ENCODE peak calls at places on chromosome 13, in nine cellular contexts. N is GM04504; R is omental fat pad; Z is tibial nerve; H is fibroblast of mammary gland; A is lower leg skin; D is AG04449; M is GM04503; E is activated CD4-positive, alpha-beta T cell treated with anti-CD3 and anti-CD28 coated beads, Interleukin-2, amount 50 U/mL, for 24 hours. U is an unnamed sample.

GRCh38 chr13:31756346-31756745 is 17.0 kb downstream of the RXFP2 start:
- DNase-seq in E (no peak), R (no peak), D (peak), Z (no peak), A (no peak), H (peak), M (peak), N (peak), U (no peak)

GRCh38 chr13:76226941-76227340 is 590.8 kb downstream of the LMO7 start:
- DNase-seq in A (no peak), M (no peak), D (no peak), R (no peak), E (no peak), N (no peak), H (peak), Z (no peak), U (no peak)

GRCh38 chr13:21541980-21542379 is 62.0 kb downstream of the MICU2 start:
- DNase-seq in H (no peak), E (no peak), M (no peak), A (no peak), N (no peak), D (no peak), Z (no peak), R (no peak), U (no peak)

GRCh38 chr13:37775871-37776270 is 93.7 kb downstream of the TRPC4 start:
- DNase-seq in R (no peak), A (no peak), N (no peak), D (no peak), Z (no peak), M (no peak), E (no peak), H (peak), U (no peak)

GRCh38 chr13:44153536-44153935 is 220.1 kb upstream of the SERP2 start:
- DNase-seq in A (no peak), D (no peak), N (no peak), E (no peak), H (no peak), M (no peak), Z (no peak), R (no peak), U (no peak)

GRCh38 chr13:48858523-48858922 is 117.2 kb upstream of the FNDC3A start:
- DNase-seq in E (no peak), R (no peak), N (no peak), M (no peak), A (no peak), D (no peak), Z (no peak), H (no peak), U (no peak)

GRCh38 chr13:106383791-106384190 is 151.7 kb downstream of the EFNB2 start:
- DNase-seq in Z (no peak), D (no peak), H (no peak), M (no peak), E (no peak), R (no peak), A (no peak), N (no peak), U (no peak)

GRCh38 chr13:27967736-27968315 is 1.3 kb downstream of the CDX2 start:
- DNase-seq in R (no peak), M (no peak), A (peak), Z (no peak), E (no peak), N (no peak), D (no peak), H (no peak), U (no peak)

GRCh38 chr13:39585219-39585618 is 17.8 kb downstream of the LHFPL6 start:
- DNase-seq in M (no peak), E (no peak), N (no peak), H (no peak), R (no peak), Z (no peak), A (no peak), D (no peak), U (no peak)

GRCh38 chr13:113649212-113649611 is 8.8 kb downstream of the ATP4B start:
- DNase-seq in A (peak), Z (no peak), E (no peak), R (no peak), H (no peak), M (no peak), D (no peak), N (no peak), U (no peak)

GRCh38 chr13:113545931-113546516 is 38.5 kb upstream of the TFDP1 start:
- DNase-seq in N (no peak), R (no peak), E (no peak), Z (no peak), D (no peak), M (no peak), H (no peak), A (peak), U (no peak)

GRCh38 chr13:64061649-64062048 is 2646.0 kb upstream of the PCDH20 start:
- DNase-seq in M (no peak), D (no peak), H (no peak), Z (no peak), E (no peak), A (no peak), N (no peak), R (no peak), U (no peak)

GRCh38 chr13:31372454-31372853 is 172.7 kb downstream of the B3GLCT start:
- DNase-seq in M (no peak), R (no peak), E (no peak), A (no peak), Z (no peak), D (no peak), H (no peak), N (no peak), U (no peak)

GRCh38 chr13:42707596-42707995 is 73.8 kb upstream of the FAM216B start:
- DNase-seq in H (peak), M (no peak), E (no peak), R (no peak), Z (no peak), N (no peak), D (no peak), A (no peak), U (no peak)

GRCh38 chr13:112133489-112134149 is 66.7 kb downstream of the SOX1 start:
- DNase-seq in M (no peak), H (no peak), N (no peak), A (no peak), Z (no peak), D (no peak), E (no peak), R (no peak), U (no peak)

GRCh38 chr13:49319555-49320350 is 72.0 kb downstream of the CDADC1 start:
- DNase-seq in R (no peak), Z (no peak), A (no peak), H (no peak), E (no peak), M (peak), N (peak), D (no peak), U (no peak)

GRCh38 chr13:85497652-85498051 is 301.6 kb downstream of the SLITRK6 start:
- DNase-seq in N (peak), M (peak), A (no peak), Z (no peak), D (peak), H (peak), E (no peak), R (no peak), U (no peak)

GRCh38 chr13:97211986-97212385 is 10.1 kb upstream of the MBNL2 start:
- DNase-seq in D (no peak), N (no peak), R (no peak), Z (no peak), A (no peak), E (no peak), H (no peak), M (no peak), U (no peak)

GRCh38 chr13:77026783-77027621 is at the start of gene FBXL3:
- DNase-seq in A (peak), E (peak), Z (peak), M (peak), H (peak), N (peak), R (peak), D (peak), U (no peak)

GRCh38 chr13:97582170-97582569 is 148.2 kb downstream of the RAP2A start:
- DNase-seq in Z (no peak), R (no peak), M (no peak), D (no peak), N (no peak), A (no peak), H (no peak), E (no peak), U (no peak)

GRCh38 chr13:101576452-101576851 is 124.0 kb downstream of the ITGBL1 start:
- DNase-seq in R (no peak), H (peak), E (no peak), N (no peak), D (no peak), A (no peak), Z (no peak), M (no peak), U (no peak)

GRCh38 chr13:39688699-39689405 is 33.4 kb downstream of the COG6 start:
- DNase-seq in N (no peak), Z (no peak), H (peak), M (no peak), D (peak), A (no peak), R (no peak), E (no peak), U (no peak)

GRCh38 chr13:90872491-90873025 is 474.9 kb upstream of the MIR17HG start:
- DNase-seq in M (no peak), R (no peak), D (no peak), Z (no peak), N (no peak), A (no peak), E (no peak), H (no peak), U (no peak)

GRCh38 chr13:73351730-73352129 is 292.9 kb downstream of the KLF5 start:
- DNase-seq in N (no peak), D (no peak), Z (no peak), H (no peak), M (no peak), R (no peak), E (no peak), A (no peak), U (no peak)

GRCh38 chr13:100269837-100270236 is 180.9 kb downstream of the PCCA start:
- DNase-seq in R (no peak), H (peak), Z (peak), A (peak), E (no peak), D (peak), M (peak), N (peak), U (no peak)

GRCh38 chr13:103812558-103812957 is 746.3 kb upstream of the SLC10A2 start:
- DNase-seq in E (no peak), Z (no peak), N (no peak), H (no peak), D (no peak), M (no peak), R (no peak), A (no peak), U (no peak)

GRCh38 chr13:79710376-79710775 is 229.4 kb downstream of the NDFIP2 start:
- DNase-seq in E (no peak), D (no peak), R (no peak), N (no peak), H (peak), A (no peak), M (no peak), Z (no peak), U (peak)

GRCh38 chr13:28582225-28582891 is 76.6 kb upstream of the POMP start:
- DNase-seq in H (peak), A (no peak), Z (no peak), M (no peak), E (no peak), R (no peak), N (no peak), D (no peak), U (no peak)

GRCh38 chr13:93375491-93375890 is 148.9 kb downstream of the GPC6 start:
- DNase-seq in H (no peak), A (no peak), R (no peak), M (no peak), Z (no peak), E (no peak), N (no peak), D (no peak), U (no peak)

GRCh38 chr13:98782654-98783053 is 30.2 kb upstream of the SLC15A1 start:
- DNase-seq in D (no peak), N (no peak), M (no peak), H (no peak), Z (no peak), A (peak), R (no peak), E (no peak), U (no peak)

GRCh38 chr13:49441846-49442245 is 2.0 kb downstream of the CAB39L start:
- DNase-seq in A (no peak), N (no peak), D (no peak), Z (no peak), R (no peak), E (no peak), M (no peak), H (peak), U (no peak)

GRCh38 chr13:84121456-84121855 is 239.2 kb upstream of the SLITRK1 start:
- DNase-seq in D (peak), N (no peak), M (no peak), H (no peak), E (no peak), Z (no peak), A (no peak), R (no peak), U (no peak)

GRCh38 chr13:30551194-30551593 is 66.5 kb upstream of the USPL1 start:
- DNase-seq in Z (no peak), M (no peak), R (no peak), E (no peak), A (no peak), N (no peak), D (no peak), H (peak), U (no peak)

GRCh38 chr13:99843872-99844271 is 127.7 kb downstream of the ZIC5 start:
- DNase-seq in D (no peak), E (no peak), A (no peak), Z (no peak), N (no peak), H (no peak), M (no peak), R (no peak), U (no peak)

GRCh38 chr13:73406454-73406853 is 347.6 kb downstream of the KLF5 start:
- DNase-seq in E (no peak), R (no peak), D (no peak), N (no peak), A (no peak), H (no peak), Z (no peak), M (no peak), U (no peak)

GRCh38 chr13:114339779-114340534 is 25.7 kb downstream of the CHAMP1 start:
- DNase-seq in N (peak), H (peak), R (no peak), M (no peak), D (no peak), E (no peak), Z (no peak), A (no peak), U (no peak)

GRCh38 chr13:32031025-32031814 is at the start of gene FRY:
- DNase-seq in E (peak), R (peak), M (no peak), H (peak), Z (peak), D (no peak), N (peak), A (peak), U (no peak)